ENCODE peak calls at places on chromosomes 12 and 14, in seven cellular contexts. One of them, this sample, is unnamed.

GRCh38 chr14:92274055-92274454 is 48.9 kb upstream of the SLC24A4 start:
- DNase-seq in OCI-LY7: no peak
- DNase-seq in AG04450: no peak
- DNase-seq in stomach: no peak
- DNase-seq in activated B cell treated with CpG ODN at 0.5 μM for 24 hours: no peak
- DNase-seq in testis: no peak
- DNase-seq in GM12878: no peak
- DNase-seq in this sample: no peak

GRCh38 chr14:93104961-93105360 is 10.8 kb downstream of the ITPK1 start:
- DNase-seq in OCI-LY7: no peak
- DNase-seq in AG04450: no peak
- DNase-seq in stomach: no peak
- DNase-seq in activated B cell treated with CpG ODN at 0.5 μM for 24 hours: no peak
- DNase-seq in testis: no peak
- DNase-seq in GM12878: no peak
- DNase-seq in this sample: no peak

GRCh38 chr14:81110186-81110585 is 110.6 kb downstream of the GTF2A1 start:
- DNase-seq in OCI-LY7: no peak
- DNase-seq in AG04450: no peak
- DNase-seq in stomach: no peak
- DNase-seq in activated B cell treated with CpG ODN at 0.5 μM for 24 hours: no peak
- DNase-seq in testis: no peak
- DNase-seq in GM12878: no peak
- DNase-seq in this sample: no peak

GRCh38 chr14:68950111-68950510 is 29.0 kb downstream of the ACTN1 start:
- DNase-seq in OCI-LY7: no peak
- DNase-seq in AG04450: no peak
- DNase-seq in stomach: no peak
- DNase-seq in activated B cell treated with CpG ODN at 0.5 μM for 24 hours: no peak
- DNase-seq in testis: no peak
- DNase-seq in GM12878: no peak
- DNase-seq in this sample: no peak

GRCh38 chr12:129530517-129530916 is 373.3 kb downstream of the TMEM132D start:
- DNase-seq in OCI-LY7: no peak
- DNase-seq in AG04450: no peak
- DNase-seq in stomach: no peak
- DNase-seq in activated B cell treated with CpG ODN at 0.5 μM for 24 hours: no peak
- DNase-seq in testis: no peak
- DNase-seq in GM12878: peak; percentile 17
- DNase-seq in this sample: no peak

GRCh38 chr12:85156569-85156968 is 120.4 kb downstream of the LRRIQ1 start:
- DNase-seq in OCI-LY7: no peak
- DNase-seq in AG04450: no peak
- DNase-seq in stomach: no peak
- DNase-seq in activated B cell treated with CpG ODN at 0.5 μM for 24 hours: no peak
- DNase-seq in testis: no peak
- DNase-seq in GM12878: no peak
- DNase-seq in this sample: no peak

GRCh38 chr12:67991158-67991557 is 1.9 kb downstream of the IFNG-AS1 start:
- DNase-seq in OCI-LY7: peak; percentile 77
- DNase-seq in AG04450: no peak
- DNase-seq in stomach: no peak
- DNase-seq in activated B cell treated with CpG ODN at 0.5 μM for 24 hours: peak; percentile 32
- DNase-seq in testis: no peak
- DNase-seq in GM12878: no peak
- DNase-seq in this sample: no peak

GRCh38 chr14:104678346-104678745 is 11.1 kb upstream of the INF2 start:
- DNase-seq in OCI-LY7: no peak
- DNase-seq in AG04450: no peak
- DNase-seq in stomach: no peak
- DNase-seq in activated B cell treated with CpG ODN at 0.5 μM for 24 hours: no peak
- DNase-seq in testis: no peak
- DNase-seq in GM12878: no peak
- DNase-seq in this sample: no peak

GRCh38 chr14:105508069-105508468 is 17.0 kb downstream of the TEDC1 start:
- DNase-seq in OCI-LY7: no peak
- DNase-seq in AG04450: no peak
- DNase-seq in stomach: no peak
- DNase-seq in activated B cell treated with CpG ODN at 0.5 μM for 24 hours: no peak
- DNase-seq in testis: no peak
- DNase-seq in GM12878: no peak
- DNase-seq in this sample: no peak

GRCh38 chr12:112900298-112901145 is 6.2 kb upstream of the OAS1 start:
- DNase-seq in OCI-LY7: peak; percentile 79
- DNase-seq in AG04450: no peak
- DNase-seq in stomach: peak; percentile 53
- DNase-seq in activated B cell treated with CpG ODN at 0.5 μM for 24 hours: no peak
- DNase-seq in testis: peak; percentile 58
- DNase-seq in GM12878: no peak
- DNase-seq in this sample: peak; percentile 59

GRCh38 chr14:55271572-55272414 is 572 bp downstream of the FBXO34 start:
- DNase-seq in OCI-LY7: peak; percentile 77
- DNase-seq in AG04450: no peak
- DNase-seq in stomach: peak; percentile 68
- DNase-seq in activated B cell treated with CpG ODN at 0.5 μM for 24 hours: peak; percentile 65
- DNase-seq in testis: peak; percentile 89
- DNase-seq in GM12878: no peak
- DNase-seq in this sample: peak; percentile 87
- TF ChIP-seq CTCF in OCI-LY7: no peak
- TF ChIP-seq CTCF in AG04450: no peak
- TF ChIP-seq CTCF in stomach: no peak
- TF ChIP-seq CTCF in activated B cell treated with CpG ODN at 0.5 μM for 24 hours: no peak
- TF ChIP-seq CTCF in testis: no peak
- TF ChIP-seq CTCF in GM12878: no peak
- TF ChIP-seq CTCF in this sample: no peak

GRCh38 chr14:48075487-48075886 is 400.1 kb upstream of the MDGA2 start:
- DNase-seq in OCI-LY7: no peak
- DNase-seq in AG04450: no peak
- DNase-seq in stomach: no peak
- DNase-seq in activated B cell treated with CpG ODN at 0.5 μM for 24 hours: no peak
- DNase-seq in testis: no peak
- DNase-seq in GM12878: no peak
- DNase-seq in this sample: no peak
- TF ChIP-seq CTCF in OCI-LY7: no peak
- TF ChIP-seq CTCF in AG04450: no peak
- TF ChIP-seq CTCF in stomach: no peak
- TF ChIP-seq CTCF in activated B cell treated with CpG ODN at 0.5 μM for 24 hours: no peak
- TF ChIP-seq CTCF in testis: no peak
- TF ChIP-seq CTCF in GM12878: no peak
- TF ChIP-seq CTCF in this sample: no peak

DNA sequence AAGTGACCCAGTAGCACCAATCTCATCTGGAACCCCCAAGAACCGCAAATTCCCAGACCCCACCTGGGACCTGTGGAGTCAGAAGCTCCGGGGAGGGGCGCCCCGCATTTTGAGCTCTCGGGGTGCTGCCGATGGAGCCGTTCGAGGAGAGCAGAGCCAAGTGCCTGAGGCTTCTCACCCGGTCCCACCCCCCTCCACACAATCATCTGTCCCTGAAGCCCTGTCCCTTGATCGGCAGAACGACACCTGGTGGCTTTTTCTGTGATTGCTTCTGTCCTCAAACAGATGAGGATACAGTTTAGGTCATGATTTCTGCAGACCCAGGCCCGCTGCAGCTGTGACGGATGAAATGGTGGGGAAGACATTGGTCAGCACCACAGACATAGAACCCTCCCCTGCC is 74.7 kb downstream of the NOC4L start:
- DNase-seq in OCI-LY7: peak; percentile 55
- DNase-seq in AG04450: no peak
- DNase-seq in stomach: no peak
- DNase-seq in activated B cell treated with CpG ODN at 0.5 μM for 24 hours: no peak
- DNase-seq in testis: no peak
- DNase-seq in GM12878: no peak
- DNase-seq in this sample: peak; percentile 63
- TF ChIP-seq CTCF in OCI-LY7: peak; percentile 72
- TF ChIP-seq CTCF in AG04450: peak; percentile 19
- TF ChIP-seq CTCF in stomach: peak; percentile 49
- TF ChIP-seq CTCF in activated B cell treated with CpG ODN at 0.5 μM for 24 hours: no peak
- TF ChIP-seq CTCF in testis: no peak
- TF ChIP-seq CTCF in GM12878: peak; percentile 15
- TF ChIP-seq CTCF in this sample: peak; percentile 34

GRCh38 chr12:104939089-104939488 is 19.0 kb downstream of the SLC41A2 start:
- DNase-seq in OCI-LY7: no peak
- DNase-seq in AG04450: no peak
- DNase-seq in stomach: no peak
- DNase-seq in activated B cell treated with CpG ODN at 0.5 μM for 24 hours: no peak
- DNase-seq in testis: no peak
- DNase-seq in GM12878: no peak
- DNase-seq in this sample: no peak

GRCh38 chr12:104938371-104938770 is 19.7 kb downstream of the SLC41A2 start:
- DNase-seq in OCI-LY7: no peak
- DNase-seq in AG04450: no peak
- DNase-seq in stomach: no peak
- DNase-seq in activated B cell treated with CpG ODN at 0.5 μM for 24 hours: no peak
- DNase-seq in testis: no peak
- DNase-seq in GM12878: no peak
- DNase-seq in this sample: no peak

GRCh38 chr12:104942075-104942474 is 16.0 kb downstream of the SLC41A2 start:
- DNase-seq in OCI-LY7: no peak
- DNase-seq in AG04450: no peak
- DNase-seq in stomach: no peak
- DNase-seq in activated B cell treated with CpG ODN at 0.5 μM for 24 hours: no peak
- DNase-seq in testis: no peak
- DNase-seq in GM12878: no peak
- DNase-seq in this sample: no peak

GRCh38 chr12:104944252-104944651 is 13.8 kb downstream of the SLC41A2 start:
- DNase-seq in OCI-LY7: no peak
- DNase-seq in AG04450: no peak
- DNase-seq in stomach: no peak
- DNase-seq in activated B cell treated with CpG ODN at 0.5 μM for 24 hours: no peak
- DNase-seq in testis: no peak
- DNase-seq in GM12878: no peak
- DNase-seq in this sample: no peak

GRCh38 chr12:104941454-104941853 is 16.6 kb downstream of the SLC41A2 start:
- DNase-seq in OCI-LY7: no peak
- DNase-seq in AG04450: no peak
- DNase-seq in stomach: no peak
- DNase-seq in activated B cell treated with CpG ODN at 0.5 μM for 24 hours: no peak
- DNase-seq in testis: no peak
- DNase-seq in GM12878: no peak
- DNase-seq in this sample: no peak
- TF ChIP-seq CTCF in OCI-LY7: no peak
- TF ChIP-seq CTCF in AG04450: no peak
- TF ChIP-seq CTCF in stomach: no peak
- TF ChIP-seq CTCF in activated B cell treated with CpG ODN at 0.5 μM for 24 hours: no peak
- TF ChIP-seq CTCF in testis: no peak
- TF ChIP-seq CTCF in GM12878: no peak
- TF ChIP-seq CTCF in this sample: no peak

DNA sequence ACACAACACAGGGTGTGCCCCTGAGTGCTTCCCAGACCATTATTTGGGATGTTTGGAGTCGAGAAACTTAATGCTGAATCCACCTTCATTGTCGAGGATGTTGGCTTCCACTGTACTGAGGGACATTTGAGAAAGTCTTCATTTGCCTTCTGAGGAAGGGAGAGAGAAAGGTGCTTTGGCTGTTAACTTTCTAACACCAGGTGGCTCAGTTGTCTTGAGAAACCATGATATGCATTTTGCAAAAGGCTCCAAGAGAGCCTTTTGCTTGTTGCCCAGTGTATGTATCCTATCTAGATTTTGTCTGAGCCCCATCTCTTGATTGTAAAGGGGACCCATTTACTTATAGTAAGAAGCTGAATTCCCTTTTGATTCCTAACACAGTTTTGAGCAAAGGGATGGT is 28.6 kb upstream of the NRXN3 start:
- DNase-seq in OCI-LY7: no peak
- DNase-seq in AG04450: no peak
- DNase-seq in stomach: no peak
- DNase-seq in activated B cell treated with CpG ODN at 0.5 μM for 24 hours: no peak
- DNase-seq in testis: no peak
- DNase-seq in GM12878: no peak
- DNase-seq in this sample: no peak
- TF ChIP-seq CTCF in OCI-LY7: peak; percentile 20
- TF ChIP-seq CTCF in AG04450: no peak
- TF ChIP-seq CTCF in stomach: no peak
- TF ChIP-seq CTCF in activated B cell treated with CpG ODN at 0.5 μM for 24 hours: no peak
- TF ChIP-seq CTCF in testis: no peak
- TF ChIP-seq CTCF in GM12878: no peak
- TF ChIP-seq CTCF in this sample: no peak

DNA sequence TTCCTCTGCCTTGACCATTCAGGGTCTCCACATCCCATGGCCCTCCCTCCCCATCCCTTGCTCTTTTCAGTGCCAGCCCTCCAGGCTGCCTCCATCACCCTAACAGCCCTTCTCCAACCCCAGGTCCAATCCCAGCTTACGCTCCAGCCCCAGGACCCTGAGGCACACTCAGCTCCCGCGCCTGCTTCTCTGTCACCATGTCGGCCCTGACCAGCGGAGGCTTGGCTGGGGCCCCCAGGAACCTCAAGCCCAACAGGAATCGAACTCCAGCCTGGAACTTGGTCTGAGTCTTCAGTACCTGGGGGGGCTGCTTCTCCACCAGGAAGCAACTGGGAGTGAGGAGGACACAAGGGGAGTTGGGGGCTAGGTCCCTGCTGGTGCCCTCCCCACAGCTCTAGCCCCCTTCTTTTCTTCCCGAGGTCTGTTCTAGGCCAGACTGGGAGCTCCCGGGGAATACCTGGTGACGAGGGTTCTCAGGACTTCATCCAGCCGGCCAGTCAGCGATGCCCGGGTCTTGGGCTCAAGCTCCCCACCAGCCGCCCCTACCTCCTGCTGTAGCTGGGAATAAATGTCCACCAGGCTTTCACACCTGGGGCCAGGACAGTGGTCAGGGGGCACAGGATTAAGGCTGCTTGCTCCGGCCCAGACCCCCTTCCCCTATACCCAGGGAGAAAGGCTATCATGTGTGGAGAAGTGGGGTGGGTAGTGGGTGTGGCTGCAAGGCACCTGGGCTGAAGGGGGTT is 6.0 kb downstream of the STAT6 start:
- DNase-seq in OCI-LY7: no peak
- DNase-seq in AG04450: no peak
- DNase-seq in stomach: peak; percentile 17
- DNase-seq in activated B cell treated with CpG ODN at 0.5 μM for 24 hours: no peak
- DNase-seq in testis: no peak
- DNase-seq in GM12878: no peak
- DNase-seq in this sample: no peak
- TF ChIP-seq CTCF in OCI-LY7: no peak
- TF ChIP-seq CTCF in AG04450: no peak
- TF ChIP-seq CTCF in stomach: no peak
- TF ChIP-seq CTCF in activated B cell treated with CpG ODN at 0.5 μM for 24 hours: no peak
- TF ChIP-seq CTCF in testis: no peak
- TF ChIP-seq CTCF in GM12878: no peak
- TF ChIP-seq CTCF in this sample: no peak

DNA sequence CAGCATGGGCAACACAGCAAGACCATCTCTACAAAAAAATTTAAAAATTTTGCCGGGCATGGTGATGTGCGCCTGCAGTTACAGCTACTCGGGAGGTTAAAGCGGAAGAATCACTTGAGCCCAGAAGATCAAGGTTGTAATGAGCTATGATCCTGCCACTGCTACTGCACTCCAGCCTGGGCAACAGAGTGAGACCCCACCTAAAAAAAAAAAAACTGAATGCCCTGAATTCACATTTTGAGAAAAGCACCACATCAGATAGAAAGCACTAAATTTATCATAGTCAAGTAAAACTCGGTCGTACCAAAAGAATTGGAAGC is 24.1 kb upstream of the AP4S1 start:
- DNase-seq in OCI-LY7: no peak
- DNase-seq in AG04450: no peak
- DNase-seq in stomach: no peak
- DNase-seq in activated B cell treated with CpG ODN at 0.5 μM for 24 hours: no peak
- DNase-seq in testis: no peak
- DNase-seq in GM12878: no peak
- DNase-seq in this sample: no peak
- TF ChIP-seq CTCF in OCI-LY7: no peak
- TF ChIP-seq CTCF in AG04450: no peak
- TF ChIP-seq CTCF in stomach: no peak
- TF ChIP-seq CTCF in activated B cell treated with CpG ODN at 0.5 μM for 24 hours: no peak
- TF ChIP-seq CTCF in testis: no peak
- TF ChIP-seq CTCF in GM12878: no peak
- TF ChIP-seq CTCF in this sample: no peak

This sample was measured in GM13977.